ENCODE peak calls at places on chromosome 16, in seven cellular contexts. One of them, this sample, is unnamed.

GRCh38 chr16:54991525-54991924 is 60.9 kb downstream of the IRX5 start:
- DNase-seq in endodermal cell: no peak
- DNase-seq in breast epithelium: no peak
- DNase-seq in lung: no peak
- DNase-seq in lower lobe of right lung: no peak
- DNase-seq in body of pancreas: no peak
- DNase-seq in cardiac muscle cell: no peak
- DNase-seq in this sample: no peak

GRCh38 chr16:46972971-46973456 is 460 bp downstream of the DNAJA2 start:
- DNase-seq in endodermal cell: peak
- DNase-seq in lower lobe of right lung: peak
- DNase-seq in lung: peak
- DNase-seq in cardiac muscle cell: peak
- DNase-seq in body of pancreas: peak
- DNase-seq in breast epithelium: peak
- DNase-seq in this sample: peak

GRCh38 chr16:53056528-53056881 is 1.7 kb downstream of the CHD9 start:
- DNase-seq in breast epithelium: no peak
- DNase-seq in endodermal cell: no peak
- DNase-seq in lung: no peak
- DNase-seq in cardiac muscle cell: peak
- DNase-seq in body of pancreas: no peak
- DNase-seq in lower lobe of right lung: no peak
- DNase-seq in this sample: no peak

GRCh38 chr16:64870859-64871258 is 251.0 kb downstream of the CDH11 start:
- DNase-seq in lower lobe of right lung: no peak
- DNase-seq in cardiac muscle cell: no peak
- DNase-seq in lung: no peak
- DNase-seq in body of pancreas: no peak
- DNase-seq in endodermal cell: no peak
- DNase-seq in breast epithelium: no peak
- DNase-seq in this sample: no peak

GRCh38 chr16:30808163-30808562 is 21.2 kb upstream of the ZNF629 start:
- DNase-seq in body of pancreas: no peak
- DNase-seq in lower lobe of right lung: no peak
- DNase-seq in cardiac muscle cell: no peak
- DNase-seq in endodermal cell: no peak
- DNase-seq in lung: no peak
- DNase-seq in breast epithelium: no peak
- DNase-seq in this sample: no peak

GRCh38 chr16:16148755-16149154 is 74.5 kb downstream of the ABCC6 start:
- DNase-seq in body of pancreas: peak
- DNase-seq in lower lobe of right lung: no peak
- DNase-seq in breast epithelium: peak
- DNase-seq in cardiac muscle cell: no peak
- DNase-seq in endodermal cell: no peak
- DNase-seq in lung: no peak
- DNase-seq in this sample: no peak

GRCh38 chr16:89170346-89171215 is 967 bp upstream of the CDH15 start:
- DNase-seq in lung: peak
- DNase-seq in lower lobe of right lung: peak
- DNase-seq in breast epithelium: no peak
- DNase-seq in body of pancreas: peak
- DNase-seq in endodermal cell: peak
- DNase-seq in cardiac muscle cell: no peak
- DNase-seq in this sample: peak

GRCh38 chr16:2710711-2711231 is 9.3 kb downstream of the PRSS27 start:
- DNase-seq in lower lobe of right lung: no peak
- DNase-seq in breast epithelium: no peak
- DNase-seq in cardiac muscle cell: no peak
- DNase-seq in lung: no peak
- DNase-seq in body of pancreas: no peak
- DNase-seq in endodermal cell: no peak
- DNase-seq in this sample: no peak

GRCh38 chr16:57091200-57091989 is 988 bp upstream of the CPNE2 start:
- DNase-seq in body of pancreas: peak
- DNase-seq in lower lobe of right lung: peak
- DNase-seq in cardiac muscle cell: peak
- DNase-seq in endodermal cell: peak
- DNase-seq in breast epithelium: peak
- DNase-seq in lung: peak
- DNase-seq in this sample: peak

GRCh38 chr16:57000271-57001025 is 11.1 kb downstream of the NLRC5 start:
- DNase-seq in cardiac muscle cell: peak
- DNase-seq in body of pancreas: peak
- DNase-seq in breast epithelium: no peak
- DNase-seq in lower lobe of right lung: no peak
- DNase-seq in endodermal cell: no peak
- DNase-seq in lung: no peak
- DNase-seq in this sample: no peak

GRCh38 chr16:67917852-67918236 is 13.8 kb downstream of the CTRL start:
- DNase-seq in breast epithelium: no peak
- DNase-seq in endodermal cell: no peak
- DNase-seq in cardiac muscle cell: no peak
- DNase-seq in body of pancreas: no peak
- DNase-seq in lower lobe of right lung: peak
- DNase-seq in lung: no peak
- DNase-seq in this sample: no peak

GRCh38 chr16:30924797-30925645 is 1.6 kb downstream of the FBXL19 start:
- DNase-seq in lower lobe of right lung: no peak
- DNase-seq in lung: no peak
- DNase-seq in body of pancreas: no peak
- DNase-seq in cardiac muscle cell: no peak
- DNase-seq in endodermal cell: peak
- DNase-seq in breast epithelium: no peak
- DNase-seq in this sample: no peak

GRCh38 chr16:80994451-80994850 is 12.2 kb downstream of the CMC2 start:
- DNase-seq in lower lobe of right lung: no peak
- DNase-seq in body of pancreas: no peak
- DNase-seq in cardiac muscle cell: peak
- DNase-seq in endodermal cell: no peak
- DNase-seq in breast epithelium: no peak
- DNase-seq in lung: no peak
- DNase-seq in this sample: no peak

GRCh38 chr16:81889896-81890634 is 111.0 kb downstream of the PLCG2 start:
- DNase-seq in endodermal cell: peak
- DNase-seq in body of pancreas: peak
- DNase-seq in lower lobe of right lung: no peak
- DNase-seq in breast epithelium: peak
- DNase-seq in lung: peak
- DNase-seq in cardiac muscle cell: peak
- DNase-seq in this sample: peak

GRCh38 chr16:54744998-54745397 is 185.7 kb upstream of the IRX5 start:
- DNase-seq in body of pancreas: no peak
- DNase-seq in breast epithelium: no peak
- DNase-seq in cardiac muscle cell: no peak
- DNase-seq in lower lobe of right lung: no peak
- DNase-seq in endodermal cell: no peak
- DNase-seq in lung: no peak
- DNase-seq in this sample: no peak

GRCh38 chr16:21611546-21612384 is 12.4 kb downstream of the METTL9 start:
- DNase-seq in body of pancreas: no peak
- DNase-seq in lower lobe of right lung: no peak
- DNase-seq in cardiac muscle cell: peak
- DNase-seq in breast epithelium: no peak
- DNase-seq in endodermal cell: no peak
- DNase-seq in lung: no peak
- DNase-seq in this sample: no peak

GRCh38 chr16:83771306-83771942 is 36.4 kb upstream of the HSBP1 start:
- DNase-seq in endodermal cell: no peak
- DNase-seq in breast epithelium: no peak
- DNase-seq in body of pancreas: peak
- DNase-seq in lower lobe of right lung: no peak
- DNase-seq in lung: no peak
- DNase-seq in cardiac muscle cell: peak
- DNase-seq in this sample: no peak

GRCh38 chr16:75456971-75457370 is 7.5 kb downstream of the TMEM170A start:
- DNase-seq in breast epithelium: no peak
- DNase-seq in lower lobe of right lung: no peak
- DNase-seq in body of pancreas: peak
- DNase-seq in endodermal cell: peak
- DNase-seq in lung: no peak
- DNase-seq in cardiac muscle cell: no peak
- DNase-seq in this sample: no peak

GRCh38 chr16:9854665-9855064 is 327.6 kb downstream of the GRIN2A start:
- DNase-seq in cardiac muscle cell: no peak
- DNase-seq in lower lobe of right lung: no peak
- DNase-seq in breast epithelium: no peak
- DNase-seq in lung: no peak
- DNase-seq in endodermal cell: no peak
- DNase-seq in body of pancreas: no peak
- DNase-seq in this sample: no peak

GRCh38 chr16:28826141-28826540 is 3.3 kb downstream of the ATXN2L start:
- DNase-seq in endodermal cell: no peak
- DNase-seq in lower lobe of right lung: no peak
- DNase-seq in breast epithelium: no peak
- DNase-seq in cardiac muscle cell: peak
- DNase-seq in lung: no peak
- DNase-seq in body of pancreas: no peak
- DNase-seq in this sample: no peak
- H3K27ac ChIP-seq in endodermal cell: no peak
- H3K27ac ChIP-seq in lower lobe of right lung: no peak
- H3K27ac ChIP-seq in breast epithelium: no peak
- H3K27ac ChIP-seq in cardiac muscle cell: no peak
- H3K27ac ChIP-seq in lung: no peak
- H3K27ac ChIP-seq in body of pancreas: no peak
- H3K27ac ChIP-seq in this sample: no peak

GRCh38 chr16:396605-397004 is 394 bp upstream of the NME4 start:
- DNase-seq in cardiac muscle cell: peak
- DNase-seq in endodermal cell: peak
- DNase-seq in lung: no peak
- DNase-seq in lower lobe of right lung: no peak
- DNase-seq in breast epithelium: no peak
- DNase-seq in body of pancreas: peak
- DNase-seq in this sample: no peak

GRCh38 chr16:398551-399277 is 1.7 kb downstream of the NME4 start:
- DNase-seq in lower lobe of right lung: no peak
- DNase-seq in lung: no peak
- DNase-seq in endodermal cell: peak
- DNase-seq in breast epithelium: no peak
- DNase-seq in cardiac muscle cell: no peak
- DNase-seq in body of pancreas: no peak
- DNase-seq in this sample: no peak

GRCh38 chr16:399278-400019 is 2.2 kb upstream of the DECR2 start:
- DNase-seq in lower lobe of right lung: no peak
- DNase-seq in body of pancreas: no peak
- DNase-seq in cardiac muscle cell: no peak
- DNase-seq in lung: no peak
- DNase-seq in breast epithelium: no peak
- DNase-seq in endodermal cell: peak
- DNase-seq in this sample: no peak

GRCh38 chr16:397135-397661 is at the start of gene NME4:
- DNase-seq in lung: no peak
- DNase-seq in cardiac muscle cell: peak
- DNase-seq in lower lobe of right lung: no peak
- DNase-seq in breast epithelium: no peak
- DNase-seq in endodermal cell: peak
- DNase-seq in body of pancreas: peak
- DNase-seq in this sample: no peak

GRCh38 chr16:397736-398332 is 835 bp downstream of the NME4 start:
- DNase-seq in endodermal cell: peak
- DNase-seq in lower lobe of right lung: peak
- DNase-seq in breast epithelium: peak
- DNase-seq in lung: no peak
- DNase-seq in cardiac muscle cell: peak
- DNase-seq in body of pancreas: peak
- DNase-seq in this sample: peak
- TF ChIP-seq CTCF in endodermal cell: peak
- TF ChIP-seq CTCF in lower lobe of right lung: peak
- TF ChIP-seq CTCF in breast epithelium: peak
- TF ChIP-seq CTCF in lung: no peak
- TF ChIP-seq CTCF in cardiac muscle cell: peak
- TF ChIP-seq CTCF in body of pancreas: peak
- TF ChIP-seq CTCF in this sample: peak

DNA sequence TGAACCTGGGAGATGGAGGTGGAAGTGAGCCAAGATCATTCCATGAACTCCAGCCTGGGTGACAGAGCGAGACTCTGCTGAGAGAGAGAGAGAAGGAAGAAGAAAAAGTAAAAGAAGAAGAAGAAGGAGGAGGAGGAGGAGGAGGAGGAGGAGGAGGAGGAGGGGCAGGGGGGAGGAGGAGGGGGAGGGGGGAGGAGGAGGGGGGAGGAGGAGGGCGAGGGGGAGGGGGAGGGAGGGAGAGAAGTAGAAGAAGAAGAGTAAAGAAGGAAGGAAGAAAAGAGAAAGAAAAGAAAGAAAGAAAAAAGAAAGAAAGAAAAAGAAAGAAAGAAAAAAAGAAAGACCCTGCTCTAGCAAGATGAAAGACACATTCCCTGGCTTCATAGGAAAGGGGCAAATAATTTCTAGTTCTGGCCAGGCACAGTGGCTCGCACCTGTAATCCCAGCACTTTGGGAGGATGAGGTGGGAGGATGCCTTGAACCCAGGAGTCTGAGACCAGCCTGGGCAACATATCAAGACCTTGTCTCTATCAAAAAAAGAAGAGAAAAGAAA is 23.6 kb downstream of the SOCS1 start:
- DNase-seq in lower lobe of right lung: no peak
- DNase-seq in cardiac muscle cell: no peak
- DNase-seq in breast epithelium: no peak
- DNase-seq in lung: no peak
- DNase-seq in endodermal cell: no peak
- DNase-seq in body of pancreas: no peak
- DNase-seq in this sample: no peak
- H3K27ac ChIP-seq in lower lobe of right lung: peak
- H3K27ac ChIP-seq in cardiac muscle cell: no peak
- H3K27ac ChIP-seq in breast epithelium: peak
- H3K27ac ChIP-seq in lung: no peak
- H3K27ac ChIP-seq in endodermal cell: no peak
- H3K27ac ChIP-seq in body of pancreas: no peak
- H3K27ac ChIP-seq in this sample: peak

GRCh38 chr16:78094166-78094565 is 5.3 kb upstream of the WWOX start:
- DNase-seq in lung: no peak
- DNase-seq in lower lobe of right lung: no peak
- DNase-seq in endodermal cell: no peak
- DNase-seq in cardiac muscle cell: no peak
- DNase-seq in breast epithelium: no peak
- DNase-seq in body of pancreas: no peak
- DNase-seq in this sample: no peak
- TF ChIP-seq CTCF in lung: no peak
- TF ChIP-seq CTCF in lower lobe of right lung: no peak
- TF ChIP-seq CTCF in endodermal cell: peak
- TF ChIP-seq CTCF in cardiac muscle cell: no peak
- TF ChIP-seq CTCF in breast epithelium: no peak
- TF ChIP-seq CTCF in body of pancreas: no peak
- TF ChIP-seq CTCF in this sample: no peak

GRCh38 chr16:71952818-71953217 is 47.4 kb downstream of the PKD1L3 start:
- DNase-seq in body of pancreas: no peak
- DNase-seq in lung: no peak
- DNase-seq in cardiac muscle cell: no peak
- DNase-seq in endodermal cell: no peak
- DNase-seq in lower lobe of right lung: no peak
- DNase-seq in breast epithelium: no peak
- DNase-seq in this sample: no peak

GRCh38 chr16:71954180-71954579 is 46.0 kb downstream of the PKD1L3 start:
- DNase-seq in cardiac muscle cell: no peak
- DNase-seq in endodermal cell: no peak
- DNase-seq in body of pancreas: no peak
- DNase-seq in lower lobe of right lung: no peak
- DNase-seq in lung: no peak
- DNase-seq in breast epithelium: no peak
- DNase-seq in this sample: no peak

GRCh38 chr16:71956500-71956899 is 43.7 kb downstream of the PKD1L3 start:
- DNase-seq in breast epithelium: no peak
- DNase-seq in endodermal cell: no peak
- DNase-seq in body of pancreas: no peak
- DNase-seq in lung: no peak
- DNase-seq in lower lobe of right lung: no peak
- DNase-seq in cardiac muscle cell: peak
- DNase-seq in this sample: no peak

GRCh38 chr16:71954699-71955195 is 45.5 kb downstream of the PKD1L3 start:
- DNase-seq in lung: no peak
- DNase-seq in lower lobe of right lung: no peak
- DNase-seq in endodermal cell: no peak
- DNase-seq in breast epithelium: no peak
- DNase-seq in body of pancreas: no peak
- DNase-seq in cardiac muscle cell: no peak
- DNase-seq in this sample: no peak
- H3K27ac ChIP-seq in lung: no peak
- H3K27ac ChIP-seq in lower lobe of right lung: no peak
- H3K27ac ChIP-seq in endodermal cell: no peak
- H3K27ac ChIP-seq in breast epithelium: no peak
- H3K27ac ChIP-seq in body of pancreas: no peak
- H3K27ac ChIP-seq in cardiac muscle cell: no peak
- H3K27ac ChIP-seq in this sample: no peak